ENCODE peak calls at places on chromosomes 13 and 19, in four cellular contexts. Z is GM23338, X is A549, W is neuronal stem cell. A is an unnamed sample.

GRCh38 chr13:43245374-43245964 is 222.1 kb downstream of the DNAJC15 start:
- DNase-seq in Z (no peak), X (no peak), W (no peak), A (no peak)

GRCh38 chr13:98103531-98103930 is 39.4 kb upstream of the FARP1 start:
- DNase-seq in Z (no peak), X (no peak), W (no peak), A (no peak)

GRCh38 chr19:13014101-13014920 is 19.0 kb downstream of the NFIX start:
- DNase-seq in Z (peak), X (no peak), W (no peak), A (peak)

GRCh38 chr13:73991384-73991783 is 142.8 kb downstream of the KLF12 start:
- DNase-seq in Z (no peak), X (no peak), W (no peak), A (no peak)

GRCh38 chr13:77000475-77000874 is 8.6 kb downstream of the CLN5 start:
- DNase-seq in Z (no peak), X (no peak), W (no peak), A (no peak)

GRCh38 chr13:36131931-36132297 is 732 bp upstream of the DCLK1 start:
- DNase-seq in Z (no peak), X (no peak), W (no peak), A (no peak)

GRCh38 chr19:23991170-23991569 is 76.5 kb downstream of the ZNF726 start:
- DNase-seq in Z (peak), X (no peak), W (no peak), A (no peak)

GRCh38 chr13:28528848-28529247 is 33.9 kb upstream of the FLT1 start:
- DNase-seq in Z (no peak), X (no peak), W (no peak), A (no peak)

GRCh38 chr13:21242236-21242635 is 65.8 kb downstream of the MRPL57 start:
- DNase-seq in Z (peak), X (no peak), W (peak), A (peak)

GRCh38 chr13:44732503-44733098 is 156.5 kb upstream of the TSC22D1 start:
- DNase-seq in Z (peak), X (no peak), W (no peak), A (no peak)

GRCh38 chr13:52833261-52833660 is 15.2 kb downstream of the PCDH8 start:
- DNase-seq in Z (no peak), X (no peak), W (peak), A (peak)

GRCh38 chr13:109776575-109776974 is 9.8 kb downstream of the IRS2 start:
- DNase-seq in Z (no peak), X (no peak), W (no peak), A (no peak)

GRCh38 chr13:94251801-94252200 is 227.7 kb downstream of the DCT start:
- DNase-seq in Z (no peak), X (no peak), W (no peak), A (no peak)

GRCh38 chr19:34596989-34597388 is 80.0 kb downstream of the SCGB2B2 start:
- DNase-seq in Z (no peak), X (no peak), W (no peak), A (no peak)

GRCh38 chr13:113906566-113906965 is 42.7 kb upstream of the GAS6 start:
- DNase-seq in Z (no peak), X (no peak), W (no peak), A (no peak)

GRCh38 chr13:34013061-34013460 is 195.1 kb downstream of the RFC3 start:
- DNase-seq in Z (no peak), X (no peak), W (no peak), A (no peak)

GRCh38 chr13:49908637-49909036 is 27.5 kb downstream of the SPRYD7 start:
- DNase-seq in Z (peak), X (no peak), W (no peak), A (peak)

GRCh38 chr13:23450340-23451046 is 17.0 kb upstream of the SACS start:
- DNase-seq in Z (no peak), X (no peak), W (no peak), A (no peak)

GRCh38 chr13:31105020-31105800 is 56.5 kb downstream of the HSPH1 start:
- DNase-seq in Z (peak), X (no peak), W (no peak), A (no peak)

GRCh38 chr19:33304760-33305647 is 2.7 kb upstream of the CEBPA start:
- DNase-seq in Z (no peak), X (no peak), W (no peak), A (no peak)

GRCh38 chr13:95452376-95452775 is 100.1 kb upstream of the CLDN10 start:
- DNase-seq in Z (no peak), X (no peak), W (no peak), A (no peak)

GRCh38 chr19:41265376-41266153 is 1.4 kb downstream of the HNRNPUL1 start:
- DNase-seq in Z (peak), X (peak), W (no peak), A (peak)
- H3K4me2 ChIP-seq in Z (peak), X (peak), W (peak), A (peak)

DNA sequence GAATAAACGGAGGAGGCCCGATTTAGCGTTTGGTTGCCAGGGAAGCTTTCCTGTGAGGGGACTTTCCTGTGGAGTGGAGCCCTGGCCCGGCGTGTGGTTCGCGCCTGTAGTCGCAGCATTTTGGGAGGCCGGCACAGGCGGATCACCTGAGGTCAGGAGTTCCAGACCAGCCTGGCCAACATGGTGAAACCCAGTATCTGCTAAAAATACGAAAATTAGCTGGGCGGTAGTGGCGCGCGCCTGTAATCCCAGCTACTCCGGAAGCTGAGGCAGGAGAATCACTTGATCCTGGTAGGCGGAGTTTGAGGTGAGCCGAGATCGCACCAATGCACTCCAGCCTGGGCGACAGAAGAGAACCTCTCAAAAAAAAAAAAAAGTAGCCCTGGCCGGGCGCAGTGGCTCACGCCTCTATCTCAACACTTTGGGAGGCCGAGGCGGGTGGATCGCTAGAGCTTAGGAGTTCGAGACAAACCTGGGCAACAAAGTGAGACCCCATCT is 6.9 kb downstream of the KANK3 start:
- DNase-seq in Z (peak), X (no peak), W (no peak), A (peak)
- H3K4me3 ChIP-seq in Z (peak), X (no peak), W (no peak), A (no peak)

GRCh38 chr13:67466569-67466968 is 236.4 kb upstream of the PCDH9 start:
- DNase-seq in Z (peak), X (no peak), W (no peak), A (no peak)

GRCh38 chr13:67464154-67464553 is 234.0 kb upstream of the PCDH9 start:
- DNase-seq in Z (no peak), X (no peak), W (no peak), A (no peak)

GRCh38 chr13:67474114-67474513 is 244.0 kb upstream of the PCDH9 start:
- DNase-seq in Z (no peak), X (no peak), W (no peak), A (no peak)

GRCh38 chr13:67469623-67470022 is 239.5 kb upstream of the PCDH9 start:
- DNase-seq in Z (no peak), X (no peak), W (no peak), A (no peak)
- H3K4me2 ChIP-seq in Z (no peak), X (no peak), W (no peak), A (no peak)

GRCh38 chr19:18329035-18329376 is 6.1 kb upstream of the LSM4 start:
- DNase-seq in Z (no peak), X (no peak), W (no peak), A (no peak)
- H3K4me3 ChIP-seq in Z (peak), X (peak), W (peak), A (peak)

DNA sequence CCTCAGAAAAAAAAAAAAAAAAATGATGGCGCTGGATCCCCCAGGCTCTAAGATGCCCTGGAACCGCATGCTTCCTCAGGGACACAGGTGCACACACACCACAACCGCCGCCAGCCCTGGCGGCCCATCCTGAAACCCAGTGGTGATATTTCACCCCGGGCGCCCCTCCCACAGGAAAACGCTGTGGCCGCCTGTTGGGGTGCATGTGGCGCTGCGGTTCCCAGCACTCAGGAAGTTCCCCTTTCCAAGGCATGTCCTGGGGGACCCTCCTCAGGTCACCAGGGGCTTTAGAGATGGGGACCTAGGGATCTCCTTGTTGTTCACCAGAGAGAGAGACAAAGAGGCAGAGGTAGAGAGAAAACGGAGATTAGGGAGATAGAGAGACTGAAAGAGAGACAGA is 2.5 kb downstream of the ADGRE2 start:
- DNase-seq in Z (peak), X (no peak), W (no peak), A (no peak)
- H3K4me2 ChIP-seq in Z (peak), X (peak), W (peak), A (peak)

GRCh38 chr19:3617463-3617862 is 9.1 kb downstream of the CACTIN start:
- DNase-seq in Z (peak), X (no peak), W (no peak), A (peak)
- H3K4me3 ChIP-seq in Z (no peak), X (no peak), W (no peak), A (no peak)

GRCh38 chr19:17404015-17404414 is 1.4 kb downstream of the BST2 start:
- DNase-seq in Z (peak), X (no peak), W (no peak), A (no peak)

GRCh38 chr19:17406887-17407196 is 1.4 kb upstream of the BST2 start:
- DNase-seq in Z (no peak), X (no peak), W (no peak), A (no peak)

GRCh38 chr19:17405250-17406038 is at the start of gene BST2:
- DNase-seq in Z (peak), X (no peak), W (no peak), A (peak)

GRCh38 chr19:17404621-17405249 is 695 bp downstream of the BST2 start:
- DNase-seq in Z (no peak), X (no peak), W (no peak), A (no peak)

GRCh38 chr19:17406039-17406886 is 833 bp upstream of the BST2 start:
- DNase-seq in Z (no peak), X (no peak), W (no peak), A (no peak)
- H3K4me2 ChIP-seq in Z (peak), X (no peak), W (no peak), A (no peak)

A was measured in neural progenitor cell.